ENCODE peak calls at places on chromosomes 1 and 21, in eight cellular contexts. A is ecto neural progenitor cell, V is NCI-H1105, R is adrenal gland, F is hepatocyte, T is T-helper 1 cell, G is T1000, I is AG04450. Z is an unnamed sample.
A peak's percentile ranks its signal among the peaks of the same experiment; 100 is the strongest.

GRCh38 chr1:181128592-181129497 is 40.3 kb downstream of the IER5 start:
- DNase-seq in A (peak; percentile 79), V (no peak), R (no peak), F (no peak), T (no peak), G (no peak), I (no peak), Z (no peak)

GRCh38 chr1:188652678-188653077 is 1823.9 kb downstream of the PLA2G4A start:
- DNase-seq in A (no peak), V (no peak), R (no peak), F (no peak), T (no peak), G (no peak), I (peak; percentile 8), Z (peak; percentile 1)

GRCh38 chr1:210335001-210335400 is 6.3 kb downstream of the HHAT start:
- DNase-seq in A (no peak), V (no peak), R (no peak), F (no peak), T (no peak), G (no peak), I (no peak), Z (no peak)

GRCh38 chr1:246782120-246782900 is 58.1 kb downstream of the SCCPDH start:
- DNase-seq in A (no peak), V (no peak), R (peak; percentile 51), F (no peak), T (no peak), G (peak; percentile 42), I (peak; percentile 78), Z (peak; percentile 8)

GRCh38 chr1:157580179-157580827 is 17.6 kb downstream of the FCRL4 start:
- DNase-seq in A (no peak), V (peak; percentile 69), R (peak; percentile 42), F (peak; percentile 68), T (no peak), G (no peak), I (peak; percentile 13), Z (peak; percentile 66)

GRCh38 chr1:175132456-175132855 is 60.1 kb downstream of the KIAA0040 start:
- DNase-seq in A (no peak), V (no peak), R (no peak), F (no peak), T (no peak), G (no peak), I (no peak), Z (no peak)

GRCh38 chr21:46117586-46118304 is 19.8 kb downstream of the COL6A2 start:
- DNase-seq in A (peak; percentile 41), V (no peak), R (no peak), F (no peak), T (no peak), G (no peak), I (no peak), Z (no peak)

GRCh38 chr1:23719162-23719820 is 24.0 kb upstream of the ELOA start:
- DNase-seq in A (no peak), V (no peak), R (peak; percentile 40), F (no peak), T (no peak), G (no peak), I (peak; percentile 45), Z (no peak)

GRCh38 chr1:39955547-39956539 is 898 bp downstream of the MFSD2A start:
- DNase-seq in A (peak; percentile 52), V (peak; percentile 91), R (no peak), F (peak; percentile 46), T (no peak), G (peak; percentile 31), I (no peak), Z (peak; percentile 46)

GRCh38 chr1:159752135-159752580 is 28.6 kb upstream of the DUSP23 start:
- DNase-seq in A (no peak), V (no peak), R (peak; percentile 97), F (peak; percentile 7), T (no peak), G (no peak), I (no peak), Z (peak; percentile 99)